ENCODE peak calls at places on chromosomes 1 and 21, in four cellular contexts. O is H9, W is neuronal stem cell, E is H1. A is an unnamed sample.
A peak's percentile ranks its signal among the peaks of the same experiment; 100 is the strongest.

GRCh38 chr1:166905136-166905535 is 29.1 kb upstream of the TADA1 start:
- DNase-seq in O (no peak), E (no peak), W (no peak), A (no peak)

GRCh38 chr1:228860911-228861829 is 125.9 kb downstream of the RHOU start:
- DNase-seq in O (peak; percentile 22), W (no peak), E (no peak), A (peak; percentile 89)

GRCh38 chr1:168273575-168273974 is 7.1 kb upstream of the TBX19 start:
- DNase-seq in E (no peak), W (no peak), O (no peak), A (no peak)

GRCh38 chr1:74969566-74970135 is 164.5 kb upstream of the LHX8 start:
- DNase-seq in O (no peak), W (no peak), E (no peak), A (no peak)

GRCh38 chr1:37764888-37765441 is at the start of gene EPHA10:
- DNase-seq in E (peak; percentile 90), O (peak; percentile 92), W (no peak), A (no peak)

GRCh38 chr1:70487910-70488665 is 77.0 kb downstream of the CTH start:
- DNase-seq in O (peak; percentile 64), E (peak; percentile 63), W (peak; percentile 50), A (peak; percentile 53)

GRCh38 chr21:27168084-27168483 is 201.2 kb upstream of the ADAMTS5 start:
- DNase-seq in O (no peak), W (no peak), E (no peak), A (peak; percentile 53)

GRCh38 chr1:3987669-3988235 is 87.7 kb upstream of the C1orf174 start:
- DNase-seq in O (no peak), E (no peak), W (no peak), A (no peak)

GRCh38 chr1:201457508-201457960 is 11.5 kb downstream of the PHLDA3 start:
- DNase-seq in W (no peak), O (no peak), E (no peak), A (peak; percentile 54)

GRCh38 chr1:201758508-201759050 is 70.4 kb upstream of the IPO9 start:
- DNase-seq in W (no peak), O (no peak), E (no peak), A (no peak)

GRCh38 chr1:24929091-24929875 is 793 bp downstream of the RUNX3 start:
- DNase-seq in O (peak; percentile 57), E (peak; percentile 77), W (peak; percentile 41), A (no peak)

GRCh38 chr1:162166934-162167615 is 97.6 kb downstream of the NOS1AP start:
- DNase-seq in W (no peak), E (no peak), O (no peak), A (no peak)

GRCh38 chr1:245673920-245674414 is 519.2 kb downstream of the KIF26B start:
- DNase-seq in O (no peak), W (no peak), E (no peak), A (peak; percentile 52)

GRCh38 chr1:204992499-204992898 is 50.5 kb upstream of the CNTN2 start:
- DNase-seq in E (no peak), W (no peak), O (no peak), A (no peak)

GRCh38 chr1:206082831-206083695 is 30.1 kb downstream of the RHEX start:
- DNase-seq in W (no peak), E (no peak), O (no peak), A (no peak)

GRCh38 chr1:163664706-163665321 is 343.1 kb downstream of the NUF2 start:
- DNase-seq in E (no peak), W (no peak), O (no peak), A (no peak)

GRCh38 chr21:42381347-42381984 is 14.4 kb downstream of the TMPRSS3 start:
- DNase-seq in E (no peak), W (no peak), O (peak; percentile 76), A (peak; percentile 39)

GRCh38 chr21:31558839-31559367 is 100.6 kb upstream of the SOD1 start:
- DNase-seq in E (peak; percentile 94), W (peak; percentile 96), O (peak; percentile 97), A (peak; percentile 95)

GRCh38 chr21:31557421-31557955 is 102.0 kb upstream of the SOD1 start:
- DNase-seq in W (peak; percentile 39), E (peak; percentile 69), O (peak; percentile 68), A (no peak)

GRCh38 chr21:31559368-31560119 is 99.9 kb upstream of the SOD1 start:
- DNase-seq in O (peak; percentile 98), W (peak; percentile 98), E (peak; percentile 99), A (peak; percentile 96)

GRCh38 chr21:31557956-31558838 is 101.3 kb upstream of the SOD1 start:
- DNase-seq in W (peak; percentile 55), O (peak; percentile 48), E (peak; percentile 83), A (peak; percentile 38)

DNA sequence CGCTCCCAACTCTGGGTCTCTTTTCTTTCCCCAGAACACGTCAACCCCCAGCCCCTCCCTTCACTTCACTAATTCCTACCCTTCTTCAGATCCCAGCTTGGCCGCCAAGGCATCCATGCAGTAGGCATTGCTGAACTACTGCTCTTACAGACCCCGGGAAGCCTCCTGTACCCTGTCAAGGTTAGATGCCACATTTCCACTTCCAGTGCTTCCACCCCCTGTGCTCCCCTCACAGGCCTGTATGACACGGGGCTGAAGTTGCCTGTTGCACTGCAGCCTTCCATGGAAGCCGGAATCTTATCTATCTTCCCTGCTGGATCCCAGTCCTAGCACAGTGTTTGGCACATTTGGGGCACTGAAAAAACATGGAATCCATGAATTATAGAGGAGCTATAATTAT is 99.0 kb upstream of the SOD1 start:
- DNase-seq in W (no peak), O (no peak), E (no peak), A (no peak)
- H2AFZ ChIP-seq in W (no peak overlapping the region), O (no peak overlapping the region), E (no peak overlapping the region), A (no peak overlapping the region)

DNA sequence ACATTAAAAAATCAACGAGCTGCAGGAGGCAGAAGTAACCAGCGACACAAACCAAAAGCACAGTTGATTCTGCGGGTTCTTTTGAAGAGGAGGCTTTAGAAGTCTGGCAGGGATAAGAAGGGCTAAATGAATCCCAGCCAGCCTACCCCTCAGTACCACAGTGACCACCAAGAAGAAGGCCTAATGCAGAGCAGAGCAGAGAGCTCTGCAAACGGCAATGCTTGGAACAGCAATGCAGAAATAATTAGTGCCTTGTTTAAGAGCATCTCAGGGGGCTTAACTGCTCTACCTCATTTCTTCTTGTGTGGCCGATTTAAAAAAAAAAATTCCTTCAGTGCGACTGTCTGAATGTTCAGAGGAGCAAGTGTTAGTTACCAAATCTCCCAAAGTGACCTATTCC is 17.2 kb upstream of the KNCN start:
- DNase-seq in W (no peak), E (no peak), O (no peak), A (no peak)
- H4K8ac ChIP-seq in W (no peak overlapping the region), E (no peak overlapping the region), O (no peak overlapping the region), A (no peak overlapping the region)

DNA sequence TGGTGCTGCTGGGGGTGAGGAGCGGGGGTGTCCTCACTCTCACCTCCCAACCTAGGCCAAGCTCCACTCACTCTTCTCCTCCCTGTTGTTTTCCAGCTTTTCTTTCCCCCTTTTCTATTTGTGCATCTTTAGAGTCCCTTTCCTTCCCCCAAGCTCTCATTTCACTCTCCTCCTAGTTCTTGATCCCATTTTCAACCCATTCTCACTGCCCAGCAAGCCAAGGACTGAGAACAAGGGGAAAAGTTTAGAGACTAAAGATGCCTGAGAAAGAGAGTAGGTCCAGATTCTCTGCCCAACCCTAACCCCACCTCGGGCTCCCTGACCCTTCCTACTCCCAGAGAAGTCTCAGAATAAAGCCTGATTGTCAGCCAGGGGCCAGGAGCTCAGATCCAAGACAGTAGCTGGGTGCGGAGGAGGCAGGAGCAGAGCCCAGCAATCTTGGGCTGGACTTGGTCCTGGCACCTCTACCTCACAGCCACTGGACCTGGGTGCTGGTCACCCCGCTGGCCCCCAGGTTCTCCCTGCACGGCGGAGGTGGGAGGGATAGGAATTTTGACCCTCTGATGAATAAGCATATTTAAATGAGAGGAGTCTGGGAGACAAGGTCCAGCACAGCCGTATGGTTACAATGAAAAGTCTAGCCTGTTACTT is 8.4 kb upstream of the CFAP45 start:
- DNase-seq in O (no peak), E (no peak), W (no peak), A (no peak)
- H2BK12ac ChIP-seq in O (no peak overlapping the region), E (no peak overlapping the region), W (no peak overlapping the region), A (peak overlapping the region; percentile 69)

GRCh38 chr1:54337034-54337433 is 69.2 kb downstream of the SSBP3 start:
- DNase-seq in W (no peak), O (no peak), E (no peak), A (no peak)
- H2AFZ ChIP-seq in W (no peak overlapping the region), O (no peak overlapping the region), E (no peak overlapping the region), A (no peak overlapping the region)

GRCh38 chr1:12602633-12603024 is 15.4 kb downstream of the DHRS3 start:
- DNase-seq in E (no peak), O (no peak), W (no peak), A (no peak)
- H4K8ac ChIP-seq in E (no peak overlapping the region), O (no peak overlapping the region), W (no peak overlapping the region), A (no peak overlapping the region)

GRCh38 chr1:28668191-28668955 is at the start of gene GMEB1:
- DNase-seq in O (peak; percentile 87), W (peak; percentile 85), E (peak; percentile 83), A (peak; percentile 86)
- H2BK12ac ChIP-seq in O (peak within 1 kb of the TSS; percentile 18), W (no peak within 1 kb of the TSS), E (peak within 1 kb of the TSS; percentile 4), A (no peak within 1 kb of the TSS)

DNA sequence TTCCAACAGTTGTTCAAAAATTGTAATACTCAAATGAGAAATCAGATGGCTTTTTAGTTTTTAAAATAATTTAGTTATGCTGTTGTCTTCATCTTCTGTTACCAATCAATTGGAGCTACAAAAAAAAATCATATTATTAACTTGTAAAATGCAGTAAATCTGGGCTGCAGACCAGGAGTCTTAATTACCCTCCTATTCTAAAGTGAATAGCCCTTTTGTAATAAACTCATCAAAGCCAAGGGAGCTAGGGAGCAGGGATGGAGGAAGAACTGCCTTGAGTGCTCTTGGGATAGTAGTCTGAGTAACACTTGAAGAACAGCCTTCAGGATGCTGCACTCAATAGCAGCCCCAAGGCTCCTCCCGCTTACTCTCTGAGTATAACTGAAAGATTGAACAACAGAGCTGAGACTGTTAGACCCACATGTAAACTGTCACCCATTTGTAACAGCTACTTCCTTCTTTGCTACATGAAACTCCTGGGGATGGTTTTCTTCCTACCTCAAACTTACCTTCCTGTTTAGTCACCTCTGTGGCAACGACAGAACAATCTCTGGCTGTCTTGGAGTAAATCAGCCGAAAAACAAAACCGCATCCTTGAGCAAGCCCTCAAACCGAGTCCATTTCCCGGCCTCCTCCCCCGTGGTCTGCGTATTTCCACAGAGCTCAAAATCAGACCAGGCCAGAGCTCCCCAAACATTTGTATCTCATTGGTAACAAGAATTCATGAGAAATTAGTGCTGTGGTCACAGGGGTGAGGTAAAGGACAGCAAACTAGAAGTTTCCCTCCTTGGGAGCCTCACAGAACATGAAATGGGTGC is 55.9 kb downstream of the CD58 start:
- DNase-seq in O (no peak), E (no peak), W (no peak), A (no peak)
- H2AFZ ChIP-seq in O (no peak overlapping the region), E (no peak overlapping the region), W (no peak overlapping the region), A (no peak overlapping the region)

A was measured in mesenchymal stem cell.